ENCODE peak calls at places on chromosomes 7 and 10, in seven cellular contexts. H, J, B, F, U, Y and K are unnamed samples.

GRCh38 chr10:30190831-30191552 is 131.6 kb upstream of the JCAD start:
- DNase-seq in F (no peak), H (no peak), U (no peak), J (no peak), Y (no peak), B (no peak), K (no peak)

GRCh38 chr7:44279731-44280505 is 45.5 kb downstream of the CAMK2B start:
- DNase-seq in H (no peak), J (no peak), F (no peak), U (peak), Y (no peak), B (no peak), K (no peak)

GRCh38 chr10:47258921-47259320 is 41.1 kb upstream of the GDF10 start:
- DNase-seq in B (no peak), J (no peak), U (no peak), F (no peak), Y (no peak), H (no peak), K (no peak)

GRCh38 chr7:55307123-55307916 is 57.8 kb upstream of the LANCL2 start:
- DNase-seq in U (no peak), J (no peak), F (no peak), H (no peak), Y (no peak), B (no peak), K (no peak)

GRCh38 chr7:123494193-123494796 is 40.1 kb downstream of the IQUB start:
- DNase-seq in U (no peak), H (no peak), B (peak), F (peak), Y (no peak), J (no peak), K (peak)

GRCh38 chr10:127081946-127082345 is 114.4 kb downstream of the INSYN2A start:
- DNase-seq in H (no peak), F (no peak), U (no peak), Y (no peak), J (no peak), B (no peak), K (no peak)

GRCh38 chr7:42193457-42194111 is 43.4 kb downstream of the GLI3 start:
- DNase-seq in Y (no peak), B (no peak), U (no peak), H (no peak), J (no peak), F (no peak), K (no peak)

GRCh38 chr10:103550229-103550628 is 56.7 kb downstream of the NEURL1 start:
- DNase-seq in H (no peak), F (no peak), U (no peak), J (no peak), Y (no peak), B (no peak), K (no peak)

GRCh38 chr7:110283056-110283455 is 807.9 kb upstream of the LRRN3 start:
- DNase-seq in J (no peak), B (no peak), F (no peak), U (no peak), H (no peak), Y (no peak), K (no peak)

GRCh38 chr10:32142646-32143045 is 86.4 kb upstream of the KIF5B start:
- DNase-seq in F (no peak), B (no peak), U (no peak), Y (no peak), J (no peak), H (no peak), K (no peak)

GRCh38 chr7:75906991-75907667 is 7.8 kb upstream of the POR start:
- DNase-seq in B (no peak), Y (no peak), J (peak), F (no peak), H (no peak), U (no peak), K (no peak)

GRCh38 chr10:52187521-52188258 is 126.4 kb upstream of the DKK1 start:
- DNase-seq in F (no peak), J (no peak), U (no peak), Y (no peak), H (no peak), B (no peak), K (no peak)

GRCh38 chr10:132335189-132336063 is 3.4 kb downstream of the LRRC27 start:
- DNase-seq in F (peak), U (no peak), B (no peak), H (no peak), J (no peak), Y (no peak), K (no peak)

GRCh38 chr10:494556-494955 is 194.9 kb downstream of the DIP2C start:
- DNase-seq in U (no peak), F (no peak), H (no peak), Y (no peak), J (no peak), B (no peak), K (no peak)

GRCh38 chr7:17142831-17143541 is 155.5 kb upstream of the AHR start:
- DNase-seq in J (no peak), H (no peak), F (no peak), Y (peak), B (peak), U (no peak), K (no peak)

GRCh38 chr10:132746801-132747625 is 38.9 kb downstream of the NKX6-2 start:
- DNase-seq in H (no peak), Y (no peak), B (no peak), F (no peak), U (no peak), J (no peak), K (no peak)

GRCh38 chr10:119517235-119518141 is 25.0 kb downstream of the RGS10 start:
- DNase-seq in J (no peak), B (peak), F (peak), H (no peak), Y (peak), U (no peak), K (no peak)

GRCh38 chr10:4688168-4688567 is 137.8 kb upstream of the AKR1E2 start:
- DNase-seq in J (no peak), F (no peak), H (no peak), Y (no peak), B (no peak), U (no peak), K (no peak)

GRCh38 chr10:48773580-48773979 is 88.9 kb downstream of the WDFY4 start:
- DNase-seq in U (no peak), H (no peak), Y (no peak), B (no peak), J (no peak), F (no peak), K (no peak)

GRCh38 chr10:82866424-82867020 is 991.5 kb downstream of the NRG3 start:
- DNase-seq in Y (no peak), F (no peak), J (no peak), U (no peak), H (no peak), B (no peak), K (no peak)

GRCh38 chr10:1575481-1576244 is 161.7 kb downstream of the ADARB2 start:
- DNase-seq in U (no peak), J (no peak), Y (no peak), H (no peak), F (peak), B (no peak), K (no peak)

GRCh38 chr10:123301077-123301875 is 147.1 kb downstream of the BUB3 start:
- DNase-seq in Y (peak), F (no peak), U (peak), J (no peak), B (peak), H (no peak), K (no peak)

GRCh38 chr7:115024276-115024675 is 102.4 kb downstream of the MDFIC start:
- DNase-seq in J (no peak), Y (no peak), H (no peak), B (no peak), U (no peak), F (no peak), K (no peak)

GRCh38 chr10:132496360-132497082 is 41.1 kb upstream of the INPP5A start:
- DNase-seq in H (no peak), J (no peak), B (no peak), Y (no peak), F (no peak), U (peak), K (no peak)

GRCh38 chr10:101287183-101287830 is 58.0 kb upstream of the LBX1 start:
- DNase-seq in U (no peak), F (no peak), B (no peak), Y (no peak), H (no peak), J (no peak), K (no peak)

GRCh38 chr7:135215180-135215579 is 3.9 kb upstream of the WDR91 start:
- DNase-seq in J (no peak), Y (no peak), B (no peak), U (no peak), H (no peak), F (no peak), K (no peak)

GRCh38 chr7:7562736-7563135 is 3.9 kb upstream of the MIOS start:
- DNase-seq in F (no peak), H (no peak), U (no peak), B (no peak), J (no peak), Y (no peak), K (no peak)

GRCh38 chr10:49601857-49602256 is 8.3 kb upstream of the SLC18A3 start:
- DNase-seq in B (no peak), Y (no peak), J (no peak), H (no peak), F (no peak), U (no peak), K (no peak)

GRCh38 chr10:1189166-1190051 is 133.2 kb downstream of the WDR37 start:
- DNase-seq in B (no peak), F (no peak), Y (no peak), J (no peak), U (no peak), H (no peak), K (no peak)

GRCh38 chr10:132574783-132575319 is 37.3 kb downstream of the INPP5A start:
- DNase-seq in U (peak), Y (peak), B (peak), F (no peak), H (no peak), J (no peak), K (no peak)

GRCh38 chr10:102616071-102616770 is 28.1 kb upstream of the TRIM8 start:
- DNase-seq in J (peak), F (no peak), U (peak), H (no peak), Y (no peak), B (no peak), K (no peak)

GRCh38 chr10:97024181-97025073 is 161.3 kb downstream of the SLIT1 start:
- DNase-seq in B (peak), J (no peak), Y (peak), F (no peak), H (no peak), U (no peak), K (peak)

GRCh38 chr10:74949434-74949833 is 123.0 kb downstream of the KAT6B start:
- DNase-seq in F (no peak), J (no peak), Y (peak), B (peak), U (no peak), H (no peak), K (no peak)

GRCh38 chr7:5677538-5678294 is 103.7 kb downstream of the RNF216 start:
- DNase-seq in H (no peak), B (peak), Y (no peak), J (peak), U (peak), F (peak), K (no peak)

GRCh38 chr10:45150997-45151396 is 150.3 kb downstream of the ZNF22 start:
- DNase-seq in B (no peak), F (no peak), H (no peak), J (no peak), Y (no peak), U (no peak), K (no peak)

GRCh38 chr7:152882576-152883310 is 123.2 kb downstream of the ACTR3B start:
- DNase-seq in H (no peak), B (no peak), F (no peak), J (no peak), U (no peak), Y (no peak), K (no peak)